ENCODE peak calls at places on chromosomes 13 and 19, in four cellular contexts. One of them, this sample, is unnamed.

GRCh38 chr13:22235950-22236290 is 565.0 kb downstream of the FGF9 start:
- DNase-seq in A549: no peak
- DNase-seq in colonic mucosa: no peak
- DNase-seq in activated CD8-positive, alpha-beta memory T cell treated with anti-CD3 and anti-CD28 coated beads, Interleukin-2, amount 10 ng/mL, durations not matched to agents 7 days and 5 days: no peak
- DNase-seq in this sample: no peak

GRCh38 chr13:83503424-83503823 is 378.9 kb downstream of the SLITRK1 start:
- DNase-seq in activated CD8-positive, alpha-beta memory T cell treated with anti-CD3 and anti-CD28 coated beads, Interleukin-2, amount 10 ng/mL, durations not matched to agents 7 days and 5 days: no peak
- DNase-seq in A549: no peak
- DNase-seq in colonic mucosa: no peak
- DNase-seq in this sample: peak

GRCh38 chr19:17803264-17803896 is 8.4 kb downstream of the B3GNT3 start:
- DNase-seq in A549: no peak
- DNase-seq in activated CD8-positive, alpha-beta memory T cell treated with anti-CD3 and anti-CD28 coated beads, Interleukin-2, amount 10 ng/mL, durations not matched to agents 7 days and 5 days: peak
- DNase-seq in colonic mucosa: no peak
- DNase-seq in this sample: no peak

GRCh38 chr13:27300941-27301586 is 30.4 kb downstream of the RASL11A start:
- DNase-seq in activated CD8-positive, alpha-beta memory T cell treated with anti-CD3 and anti-CD28 coated beads, Interleukin-2, amount 10 ng/mL, durations not matched to agents 7 days and 5 days: no peak
- DNase-seq in A549: no peak
- DNase-seq in colonic mucosa: no peak
- DNase-seq in this sample: no peak

GRCh38 chr19:15417699-15418098 is 1.1 kb downstream of the AKAP8L start:
- DNase-seq in A549: no peak
- DNase-seq in activated CD8-positive, alpha-beta memory T cell treated with anti-CD3 and anti-CD28 coated beads, Interleukin-2, amount 10 ng/mL, durations not matched to agents 7 days and 5 days: no peak
- DNase-seq in colonic mucosa: no peak
- DNase-seq in this sample: no peak

GRCh38 chr13:30572859-30573275 is 44.9 kb upstream of the USPL1 start:
- DNase-seq in colonic mucosa: no peak
- DNase-seq in activated CD8-positive, alpha-beta memory T cell treated with anti-CD3 and anti-CD28 coated beads, Interleukin-2, amount 10 ng/mL, durations not matched to agents 7 days and 5 days: peak
- DNase-seq in A549: peak
- DNase-seq in this sample: peak

GRCh38 chr13:44786724-44787123 is 202.5 kb downstream of the NUFIP1 start:
- DNase-seq in colonic mucosa: no peak
- DNase-seq in activated CD8-positive, alpha-beta memory T cell treated with anti-CD3 and anti-CD28 coated beads, Interleukin-2, amount 10 ng/mL, durations not matched to agents 7 days and 5 days: no peak
- DNase-seq in A549: no peak
- DNase-seq in this sample: no peak

GRCh38 chr13:24097667-24098066 is 62.9 kb upstream of the SPATA13 start:
- DNase-seq in colonic mucosa: no peak
- DNase-seq in activated CD8-positive, alpha-beta memory T cell treated with anti-CD3 and anti-CD28 coated beads, Interleukin-2, amount 10 ng/mL, durations not matched to agents 7 days and 5 days: peak
- DNase-seq in A549: no peak
- DNase-seq in this sample: no peak

GRCh38 chr19:39212377-39212742 is 8.3 kb upstream of the SYCN start:
- DNase-seq in colonic mucosa: peak
- DNase-seq in activated CD8-positive, alpha-beta memory T cell treated with anti-CD3 and anti-CD28 coated beads, Interleukin-2, amount 10 ng/mL, durations not matched to agents 7 days and 5 days: peak
- DNase-seq in A549: no peak
- DNase-seq in this sample: no peak

GRCh38 chr13:28392896-28393295 is 102.0 kb downstream of the FLT1 start:
- DNase-seq in activated CD8-positive, alpha-beta memory T cell treated with anti-CD3 and anti-CD28 coated beads, Interleukin-2, amount 10 ng/mL, durations not matched to agents 7 days and 5 days: no peak
- DNase-seq in A549: no peak
- DNase-seq in colonic mucosa: no peak
- DNase-seq in this sample: no peak

GRCh38 chr19:32041681-32042292 is 303.6 kb upstream of the ZNF507 start:
- DNase-seq in colonic mucosa: peak
- DNase-seq in activated CD8-positive, alpha-beta memory T cell treated with anti-CD3 and anti-CD28 coated beads, Interleukin-2, amount 10 ng/mL, durations not matched to agents 7 days and 5 days: no peak
- DNase-seq in A549: peak
- DNase-seq in this sample: no peak

GRCh38 chr19:2309734-2310362 is 1.9 kb upstream of the LINGO3 start:
- DNase-seq in colonic mucosa: no peak
- DNase-seq in A549: no peak
- DNase-seq in activated CD8-positive, alpha-beta memory T cell treated with anti-CD3 and anti-CD28 coated beads, Interleukin-2, amount 10 ng/mL, durations not matched to agents 7 days and 5 days: no peak
- DNase-seq in this sample: no peak

GRCh38 chr19:48630289-48631036 is 6.7 kb downstream of the DBP start:
- DNase-seq in colonic mucosa: peak
- DNase-seq in A549: no peak
- DNase-seq in activated CD8-positive, alpha-beta memory T cell treated with anti-CD3 and anti-CD28 coated beads, Interleukin-2, amount 10 ng/mL, durations not matched to agents 7 days and 5 days: no peak
- DNase-seq in this sample: peak

GRCh38 chr19:15213715-15214381 is 13.1 kb upstream of the NOTCH3 start:
- DNase-seq in activated CD8-positive, alpha-beta memory T cell treated with anti-CD3 and anti-CD28 coated beads, Interleukin-2, amount 10 ng/mL, durations not matched to agents 7 days and 5 days: no peak
- DNase-seq in A549: no peak
- DNase-seq in colonic mucosa: no peak
- DNase-seq in this sample: peak

GRCh38 chr13:76934671-76935070 is 13.6 kb upstream of the ACOD1 start:
- DNase-seq in activated CD8-positive, alpha-beta memory T cell treated with anti-CD3 and anti-CD28 coated beads, Interleukin-2, amount 10 ng/mL, durations not matched to agents 7 days and 5 days: no peak
- DNase-seq in colonic mucosa: no peak
- DNase-seq in A549: no peak
- DNase-seq in this sample: peak

GRCh38 chr19:35388277-35389054 is 17.6 kb downstream of the GPR42 start:
- DNase-seq in colonic mucosa: peak
- DNase-seq in A549: no peak
- DNase-seq in activated CD8-positive, alpha-beta memory T cell treated with anti-CD3 and anti-CD28 coated beads, Interleukin-2, amount 10 ng/mL, durations not matched to agents 7 days and 5 days: no peak
- DNase-seq in this sample: no peak

GRCh38 chr19:33047422-33047821 is 17.3 kb downstream of the RHPN2 start:
- DNase-seq in A549: no peak
- DNase-seq in activated CD8-positive, alpha-beta memory T cell treated with anti-CD3 and anti-CD28 coated beads, Interleukin-2, amount 10 ng/mL, durations not matched to agents 7 days and 5 days: no peak
- DNase-seq in colonic mucosa: peak
- DNase-seq in this sample: no peak

GRCh38 chr13:104954210-104954609 is 1581.3 kb downstream of the EFNB2 start:
- DNase-seq in colonic mucosa: no peak
- DNase-seq in activated CD8-positive, alpha-beta memory T cell treated with anti-CD3 and anti-CD28 coated beads, Interleukin-2, amount 10 ng/mL, durations not matched to agents 7 days and 5 days: no peak
- DNase-seq in A549: no peak
- DNase-seq in this sample: peak

GRCh38 chr13:100273138-100273537 is 184.2 kb downstream of the PCCA start:
- DNase-seq in A549: no peak
- DNase-seq in activated CD8-positive, alpha-beta memory T cell treated with anti-CD3 and anti-CD28 coated beads, Interleukin-2, amount 10 ng/mL, durations not matched to agents 7 days and 5 days: no peak
- DNase-seq in colonic mucosa: no peak
- DNase-seq in this sample: no peak

GRCh38 chr13:91347996-91348905 is 764 bp downstream of the MIR17HG start:
- DNase-seq in A549: peak
- DNase-seq in colonic mucosa: peak
- DNase-seq in activated CD8-positive, alpha-beta memory T cell treated with anti-CD3 and anti-CD28 coated beads, Interleukin-2, amount 10 ng/mL, durations not matched to agents 7 days and 5 days: peak
- DNase-seq in this sample: peak

GRCh38 chr13:31587696-31588266 is 151.5 kb upstream of the RXFP2 start:
- DNase-seq in A549: no peak
- DNase-seq in activated CD8-positive, alpha-beta memory T cell treated with anti-CD3 and anti-CD28 coated beads, Interleukin-2, amount 10 ng/mL, durations not matched to agents 7 days and 5 days: no peak
- DNase-seq in colonic mucosa: no peak
- DNase-seq in this sample: no peak

GRCh38 chr19:39544201-39544903 is 4.4 kb upstream of the EID2 start:
- DNase-seq in A549: no peak
- DNase-seq in activated CD8-positive, alpha-beta memory T cell treated with anti-CD3 and anti-CD28 coated beads, Interleukin-2, amount 10 ng/mL, durations not matched to agents 7 days and 5 days: no peak
- DNase-seq in colonic mucosa: no peak
- DNase-seq in this sample: peak

GRCh38 chr13:30082391-30082790 is 225.0 kb downstream of the KATNAL1 start:
- DNase-seq in colonic mucosa: no peak
- DNase-seq in A549: no peak
- DNase-seq in activated CD8-positive, alpha-beta memory T cell treated with anti-CD3 and anti-CD28 coated beads, Interleukin-2, amount 10 ng/mL, durations not matched to agents 7 days and 5 days: no peak
- DNase-seq in this sample: no peak

GRCh38 chr13:69477451-69477850 is 630.2 kb upstream of the ATXN8OS start:
- DNase-seq in A549: no peak
- DNase-seq in activated CD8-positive, alpha-beta memory T cell treated with anti-CD3 and anti-CD28 coated beads, Interleukin-2, amount 10 ng/mL, durations not matched to agents 7 days and 5 days: no peak
- DNase-seq in colonic mucosa: no peak
- DNase-seq in this sample: no peak

GRCh38 chr19:2736550-2737190 is 3.1 kb downstream of the SLC39A3 start:
- DNase-seq in activated CD8-positive, alpha-beta memory T cell treated with anti-CD3 and anti-CD28 coated beads, Interleukin-2, amount 10 ng/mL, durations not matched to agents 7 days and 5 days: no peak
- DNase-seq in colonic mucosa: no peak
- DNase-seq in A549: no peak
- DNase-seq in this sample: no peak

GRCh38 chr13:30487075-30487470 is 21.3 kb upstream of the HMGB1 start:
- DNase-seq in A549: no peak
- DNase-seq in activated CD8-positive, alpha-beta memory T cell treated with anti-CD3 and anti-CD28 coated beads, Interleukin-2, amount 10 ng/mL, durations not matched to agents 7 days and 5 days: no peak
- DNase-seq in colonic mucosa: no peak
- DNase-seq in this sample: no peak

GRCh38 chr19:33387351-33388230 is 14.1 kb downstream of the CEBPG start:
- DNase-seq in activated CD8-positive, alpha-beta memory T cell treated with anti-CD3 and anti-CD28 coated beads, Interleukin-2, amount 10 ng/mL, durations not matched to agents 7 days and 5 days: no peak
- DNase-seq in colonic mucosa: no peak
- DNase-seq in A549: no peak
- DNase-seq in this sample: no peak

This sample was measured in fibroblast of gingiva.